ENCODE peak calls at places on chromosomes 1 and 21, in four cellular contexts. M is trophoblast cell, W is H9, C is HCT116. N is an unnamed sample.

GRCh38 chr1:93567255-93567918 is 114.2 kb downstream of the BCAR3 start:
- DNase-seq in M (peak), W (no peak), C (no peak), N (no peak)

GRCh38 chr1:30172757-30173156 is 550.6 kb downstream of the MATN1 start:
- DNase-seq in M (no peak), W (no peak), C (no peak), N (no peak)

GRCh38 chr21:45154511-45155508 is 80.4 kb downstream of the ADARB1 start:
- DNase-seq in M (no peak), W (peak), C (no peak), N (no peak)

GRCh38 chr1:232538224-232538942 is 91.5 kb downstream of the SIPA1L2 start:
- DNase-seq in M (peak), W (peak), C (peak), N (peak)

GRCh38 chr1:20143734-20144565 is 4.8 kb downstream of the PLA2G2F start:
- DNase-seq in M (no peak), W (no peak), C (no peak), N (no peak)

GRCh38 chr1:225820522-225821120 is 10.7 kb downstream of the EPHX1 start:
- DNase-seq in M (no peak), W (no peak), C (no peak), N (no peak)

GRCh38 chr1:234870020-234870378 is 258.6 kb downstream of the TOMM20 start:
- DNase-seq in M (no peak), W (no peak), C (no peak), N (no peak)

GRCh38 chr1:227943354-227943753 is 4.4 kb downstream of the WNT9A start:
- DNase-seq in M (no peak), W (no peak), C (no peak), N (no peak)

GRCh38 chr1:37752583-37753471 is 12.1 kb downstream of the EPHA10 start:
- DNase-seq in M (no peak), W (peak), C (peak), N (peak)

GRCh38 chr1:27876341-27877114 is 4.2 kb downstream of the THEMIS2 start:
- DNase-seq in M (no peak), W (no peak), C (no peak), N (no peak)
- H3K4me2 ChIP-seq in M (no peak), W (no peak), C (no peak), N (no peak)

DNA sequence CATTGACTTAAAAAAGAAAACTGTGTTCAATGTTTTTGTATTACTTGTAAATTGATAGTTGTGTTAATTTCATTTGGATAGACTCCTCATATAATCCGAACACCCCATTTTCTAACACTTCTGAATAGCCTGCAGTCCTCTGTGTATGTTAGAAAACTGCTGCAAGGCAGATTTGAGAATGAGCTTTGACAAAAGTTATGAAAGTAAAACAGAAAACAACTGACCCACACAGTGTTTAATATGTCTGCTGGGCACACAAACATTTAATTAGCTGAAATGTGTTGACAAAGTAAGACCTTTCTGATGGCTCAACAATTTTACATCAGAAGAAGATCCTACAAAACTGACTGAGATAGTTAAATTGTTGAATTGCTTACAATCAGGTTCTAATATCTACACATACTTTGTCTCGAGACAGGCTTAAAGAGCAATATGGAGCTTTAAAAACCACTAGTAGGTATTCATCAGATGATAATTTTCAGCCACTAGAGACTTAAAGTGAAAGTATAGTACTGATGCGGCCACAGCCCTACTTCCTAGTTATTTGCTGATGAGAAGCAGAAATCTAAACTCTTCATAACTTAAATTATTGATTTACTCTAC is 40.0 kb upstream of the PRMT6 start:
- DNase-seq in M (no peak), W (no peak), C (no peak), N (no peak)
- H3K4me2 ChIP-seq in M (no peak), W (no peak), C (no peak), N (peak)

DNA sequence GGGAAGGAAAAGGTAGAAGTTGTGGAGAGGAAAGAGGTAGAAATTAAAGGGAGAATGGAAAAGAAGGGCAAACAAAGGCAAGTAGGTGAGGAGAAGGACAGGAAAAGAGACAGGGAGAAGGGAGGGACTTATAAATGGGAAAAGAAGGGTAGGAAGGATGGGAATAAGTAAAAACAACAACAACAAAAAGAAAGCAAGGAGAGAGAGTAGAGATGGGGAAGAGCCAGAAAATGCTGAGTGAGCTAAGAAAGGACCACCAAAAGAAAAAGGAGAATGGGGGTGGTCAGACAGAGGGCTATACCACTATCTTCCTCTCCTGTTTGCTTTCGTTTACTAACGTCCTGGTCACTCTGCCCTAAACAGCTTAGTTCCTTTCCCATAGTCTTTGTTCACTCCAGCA is 1.7 kb upstream of the CMPK1 start:
- DNase-seq in M (no peak), W (no peak), C (no peak), N (no peak)
- H3K4me2 ChIP-seq in M (no peak), W (no peak), C (no peak), N (peak)

GRCh38 chr1:24070821-24071393 is 41.0 kb downstream of the MYOM3 start:
- DNase-seq in M (peak), W (peak), C (peak), N (peak)
- H3K4me2 ChIP-seq in M (peak), W (peak), C (peak), N (no peak)

N was measured in PC-9.